ENCODE peak calls at places on chromosomes 5 and 9, in eight cellular contexts. P is HepG2; I is CD4-positive, alpha-beta memory T cell; A is adrenal gland; W is testis; J is left ventricle myocardium inferior; D is body of pancreas; S is psoas muscle. R is an unnamed sample.
A peak's percentile ranks its signal among the peaks of the same experiment; 100 is the strongest.

GRCh38 chr5:147306351-147306750 is 71.5 kb downstream of the STK32A start:
- DNase-seq in A (no peak), S (no peak), P (no peak), I (no peak), D (no peak), J (no peak), W (no peak), R (no peak)

GRCh38 chr5:172945151-172945550 is 14.1 kb upstream of the RPL26L1 start:
- DNase-seq in S (no peak), W (no peak), I (no peak), D (no peak), A (no peak), P (no peak), J (no peak), R (no peak)

GRCh38 chr5:109612278-109612905 is 77.3 kb upstream of the MAN2A1 start:
- DNase-seq in P (no peak), D (no peak), J (no peak), S (no peak), W (no peak), A (no peak), I (no peak), R (no peak)

GRCh38 chr5:170416526-170416925 is 27.4 kb upstream of the KCNMB1 start:
- DNase-seq in J (no peak), A (no peak), W (no peak), S (no peak), I (peak; percentile 31), P (no peak), D (no peak), R (no peak)

GRCh38 chr5:956941-957729 is 51.5 kb upstream of the NKD2 start:
- DNase-seq in I (peak; percentile 30), A (no peak), W (no peak), P (peak; percentile 77), D (peak; percentile 50), J (no peak), S (peak; percentile 52), R (peak; percentile 68)

GRCh38 chr9:83111169-83111568 is 48.2 kb upstream of the RASEF start:
- DNase-seq in S (no peak), I (no peak), P (no peak), W (no peak), A (no peak), D (no peak), J (no peak), R (no peak)

GRCh38 chr5:157345485-157345884 is 79.6 kb downstream of the CYFIP2 start:
- DNase-seq in A (no peak), W (no peak), P (no peak), S (no peak), I (no peak), J (no peak), D (no peak), R (no peak)

GRCh38 chr9:119029876-119030275 is 339.4 kb downstream of the BRINP1 start:
- DNase-seq in S (no peak), J (no peak), D (no peak), W (no peak), A (no peak), I (no peak), P (no peak), R (no peak)

GRCh38 chr5:131019601-131020315 is 145.3 kb downstream of the HINT1 start:
- DNase-seq in A (no peak), I (no peak), P (no peak), W (no peak), S (no peak), J (no peak), D (no peak), R (no peak)

GRCh38 chr5:27083763-27084420 is 45.5 kb upstream of the CDH9 start:
- DNase-seq in A (no peak), W (peak; percentile 32), S (no peak), D (no peak), J (no peak), I (no peak), P (no peak), R (peak; percentile 36)
- H3K4me3 ChIP-seq in A (no peak overlapping the region), W (no peak overlapping the region), S (no peak overlapping the region), D (no peak overlapping the region), J (no peak overlapping the region), I (no peak overlapping the region), P (no peak overlapping the region), R (no peak overlapping the region)

GRCh38 chr5:43649256-43649655 is 46.3 kb downstream of the NNT start:
- DNase-seq in P (no peak), W (no peak), J (no peak), I (no peak), A (no peak), D (no peak), S (no peak), R (no peak)

GRCh38 chr5:43652537-43653302 is 49.7 kb downstream of the NNT start:
- DNase-seq in A (no peak), W (no peak), I (no peak), J (no peak), D (no peak), P (no peak), S (peak; percentile 51), R (no peak)

GRCh38 chr5:43647789-43648188 is 44.8 kb downstream of the NNT start:
- DNase-seq in A (no peak), W (no peak), S (no peak), D (no peak), I (no peak), J (no peak), P (no peak), R (no peak)

GRCh38 chr5:43646997-43647396 is 44.0 kb downstream of the NNT start:
- DNase-seq in I (no peak), S (no peak), P (no peak), W (no peak), D (no peak), A (no peak), J (no peak), R (no peak)

DNA sequence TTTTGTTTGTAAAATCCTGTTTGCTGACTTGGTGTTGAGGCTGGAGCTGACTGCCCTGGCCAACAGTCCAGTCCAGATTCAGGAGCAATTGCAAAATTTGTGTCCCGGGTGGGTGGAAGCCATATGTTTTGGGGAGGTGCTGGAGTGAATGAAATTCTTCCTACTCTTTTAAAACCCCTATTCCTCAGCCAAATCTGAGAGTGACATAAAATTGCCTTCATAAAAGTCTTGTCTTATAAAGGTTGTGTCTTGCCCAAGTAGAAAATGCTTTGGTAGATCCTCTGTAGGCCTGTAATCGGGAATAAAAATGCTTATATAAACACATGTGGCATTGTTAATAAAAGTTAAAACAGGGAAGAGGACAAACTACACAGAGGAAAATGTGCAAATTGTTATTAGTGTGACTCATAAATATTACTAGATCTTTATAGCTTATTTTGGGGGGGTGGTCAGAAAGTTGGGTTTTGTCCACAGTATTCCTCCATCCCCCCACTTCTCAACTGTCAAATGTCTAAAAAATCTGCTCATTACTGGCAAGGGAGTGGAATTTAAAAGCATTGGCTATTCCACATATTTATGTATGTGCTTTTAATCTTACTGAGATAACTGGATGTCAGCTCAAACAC is 45.6 kb downstream of the NNT start:
- DNase-seq in P (no peak), D (no peak), J (no peak), W (no peak), A (no peak), I (no peak), S (peak; percentile 49), R (no peak)
- H3K27me3 ChIP-seq in P (no peaks in the 10 kb centered on the region), D (no peaks in the 10 kb centered on the region), J (no peaks in the 10 kb centered on the region), W (no peaks in the 10 kb centered on the region), A (no peaks in the 10 kb centered on the region), I (no peaks in the 10 kb centered on the region), S (no peaks in the 10 kb centered on the region), R (no peaks in the 10 kb centered on the region)

GRCh38 chr5:14693070-14693469 is 28.6 kb downstream of the OTULIN start:
- DNase-seq in W (no peak), A (no peak), S (no peak), J (no peak), P (no peak), D (no peak), I (no peak), R (no peak)
- H3K36me3 ChIP-seq in W (no peaks in the 10 kb centered on the region), A (peaks cover 60% of the 10 kb centered on the region), S (peaks cover 13% of the 10 kb centered on the region), J (peaks cover 75% of the 10 kb centered on the region), P (peaks cover 14% of the 10 kb centered on the region), D (peaks cover 34% of the 10 kb centered on the region), I (peaks cover 63% of the 10 kb centered on the region), R (peaks cover 11% of the 10 kb centered on the region)

DNA sequence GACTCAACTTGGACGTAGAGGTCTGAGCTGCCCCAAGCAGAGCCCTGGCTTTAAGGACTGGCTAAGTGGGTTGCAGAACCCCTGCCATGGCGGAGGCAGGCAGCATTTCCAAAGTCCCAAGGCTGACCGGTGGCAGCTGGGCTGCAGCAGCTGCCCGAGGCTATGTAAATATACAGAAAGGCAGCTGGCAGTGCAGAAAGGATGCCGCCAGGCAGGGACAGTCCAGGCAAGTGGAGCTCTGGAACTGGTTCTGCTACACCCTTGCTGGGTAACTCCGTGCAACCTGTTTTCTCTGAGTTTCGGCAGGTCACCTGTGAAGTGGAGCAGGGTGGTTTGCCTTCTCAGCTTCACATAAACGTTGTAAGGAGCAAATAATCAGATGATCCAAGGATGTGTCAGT is 46.0 kb downstream of the SHB start:
- DNase-seq in P (no peak), I (no peak), W (no peak), A (no peak), S (no peak), J (no peak), D (peak; percentile 88), R (no peak)
- H3K4me3 ChIP-seq in P (no peak overlapping the region), I (no peak overlapping the region), W (no peak overlapping the region), A (no peak overlapping the region), S (no peak overlapping the region), J (no peak overlapping the region), D (no peak overlapping the region), R (no peak overlapping the region)

DNA sequence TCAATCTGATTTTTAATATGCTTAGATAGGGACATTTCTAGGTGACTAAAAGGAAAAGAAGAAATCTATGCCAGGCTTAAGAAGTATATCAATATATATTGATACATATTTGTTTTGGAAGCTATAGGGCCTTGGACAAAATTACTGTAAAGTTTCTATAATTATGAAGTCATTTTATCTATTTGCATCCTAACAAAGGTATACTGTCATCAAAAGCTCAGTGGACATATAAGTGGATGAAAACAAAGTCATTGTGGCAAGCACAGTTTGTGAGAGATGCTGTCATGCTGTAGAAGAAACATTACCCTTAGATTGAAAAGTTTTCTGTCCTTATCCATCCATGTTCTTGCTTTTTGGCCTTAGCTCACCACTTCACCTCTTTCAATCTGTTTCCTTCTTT is 140.3 kb upstream of the SPEF2 start:
- DNase-seq in S (no peak), I (no peak), A (no peak), P (no peak), W (no peak), D (no peak), J (no peak), R (no peak)
- H3K27me3 ChIP-seq in S (no peaks in the 10 kb centered on the region), I (no peaks in the 10 kb centered on the region), A (no peaks in the 10 kb centered on the region), P (no peaks in the 10 kb centered on the region), W (no peaks in the 10 kb centered on the region), D (no peaks in the 10 kb centered on the region), J (peaks cover 3% of the 10 kb centered on the region), R (no peaks in the 10 kb centered on the region)